ENCODE peak calls at places on chromosomes 11 and 22, in eight cellular contexts. One of them, this sample, is unnamed.

GRCh38 chr11:19347911-19348310 is 107.2 kb upstream of the E2F8 start:
- DNase-seq in mesenteric fat pad: no peak
- DNase-seq in stimulated activated CD4-positive, alpha-beta T cell treated with anti-CD3 and anti-CD28 coated beads, Interleukin-15, amount 100 ng/mL, for 1 hour: no peak
- DNase-seq in foreskin fibroblast: peak; percentile 22
- DNase-seq in stimulated activated CD8-positive, alpha-beta memory T cell treated with anti-CD3 and anti-CD28 coated beads, Interleukin-7, amount 100 ng/mL, for 1 hour: no peak
- DNase-seq in fibroblast of lung: no peak
- DNase-seq in fibroblast of the aortic adventitia: no peak
- DNase-seq in RPMI7951: no peak
- DNase-seq in this sample: no peak

GRCh38 chr22:26552466-26552865 is 37.5 kb downstream of the TPST2 start:
- DNase-seq in fibroblast of lung: peak; percentile 54
- DNase-seq in mesenteric fat pad: no peak
- DNase-seq in RPMI7951: no peak
- DNase-seq in stimulated activated CD8-positive, alpha-beta memory T cell treated with anti-CD3 and anti-CD28 coated beads, Interleukin-7, amount 100 ng/mL, for 1 hour: no peak
- DNase-seq in stimulated activated CD4-positive, alpha-beta T cell treated with anti-CD3 and anti-CD28 coated beads, Interleukin-15, amount 100 ng/mL, for 1 hour: no peak
- DNase-seq in foreskin fibroblast: no peak
- DNase-seq in fibroblast of the aortic adventitia: peak; percentile 42
- DNase-seq in this sample: no peak

GRCh38 chr11:104830080-104830479 is 68.2 kb downstream of the CASP12 start:
- DNase-seq in foreskin fibroblast: peak; percentile 52
- DNase-seq in fibroblast of the aortic adventitia: peak; percentile 69
- DNase-seq in stimulated activated CD4-positive, alpha-beta T cell treated with anti-CD3 and anti-CD28 coated beads, Interleukin-15, amount 100 ng/mL, for 1 hour: no peak
- DNase-seq in RPMI7951: no peak
- DNase-seq in fibroblast of lung: peak; percentile 76
- DNase-seq in mesenteric fat pad: no peak
- DNase-seq in stimulated activated CD8-positive, alpha-beta memory T cell treated with anti-CD3 and anti-CD28 coated beads, Interleukin-7, amount 100 ng/mL, for 1 hour: no peak
- DNase-seq in this sample: no peak

GRCh38 chr11:12052676-12053605 is 44.5 kb upstream of the DKK3 start:
- DNase-seq in fibroblast of lung: no peak
- DNase-seq in fibroblast of the aortic adventitia: no peak
- DNase-seq in foreskin fibroblast: no peak
- DNase-seq in mesenteric fat pad: peak; percentile 79
- DNase-seq in stimulated activated CD8-positive, alpha-beta memory T cell treated with anti-CD3 and anti-CD28 coated beads, Interleukin-7, amount 100 ng/mL, for 1 hour: no peak
- DNase-seq in RPMI7951: no peak
- DNase-seq in stimulated activated CD4-positive, alpha-beta T cell treated with anti-CD3 and anti-CD28 coated beads, Interleukin-15, amount 100 ng/mL, for 1 hour: no peak
- DNase-seq in this sample: peak; percentile 49

GRCh38 chr11:77407613-77408012 is 66.3 kb downstream of the PAK1 start:
- DNase-seq in foreskin fibroblast: peak; percentile 94
- DNase-seq in stimulated activated CD8-positive, alpha-beta memory T cell treated with anti-CD3 and anti-CD28 coated beads, Interleukin-7, amount 100 ng/mL, for 1 hour: no peak
- DNase-seq in fibroblast of the aortic adventitia: peak; percentile 87
- DNase-seq in fibroblast of lung: peak; percentile 90
- DNase-seq in stimulated activated CD4-positive, alpha-beta T cell treated with anti-CD3 and anti-CD28 coated beads, Interleukin-15, amount 100 ng/mL, for 1 hour: no peak
- DNase-seq in mesenteric fat pad: no peak
- DNase-seq in RPMI7951: peak; percentile 90
- DNase-seq in this sample: no peak

GRCh38 chr11:9562716-9563115 is 10.8 kb upstream of the WEE1 start:
- DNase-seq in RPMI7951: no peak
- DNase-seq in stimulated activated CD4-positive, alpha-beta T cell treated with anti-CD3 and anti-CD28 coated beads, Interleukin-15, amount 100 ng/mL, for 1 hour: no peak
- DNase-seq in stimulated activated CD8-positive, alpha-beta memory T cell treated with anti-CD3 and anti-CD28 coated beads, Interleukin-7, amount 100 ng/mL, for 1 hour: no peak
- DNase-seq in mesenteric fat pad: no peak
- DNase-seq in fibroblast of the aortic adventitia: no peak
- DNase-seq in foreskin fibroblast: no peak
- DNase-seq in fibroblast of lung: no peak
- DNase-seq in this sample: no peak

GRCh38 chr22:48210812-48211211 is 1448.4 kb downstream of the TBC1D22A start:
- DNase-seq in stimulated activated CD8-positive, alpha-beta memory T cell treated with anti-CD3 and anti-CD28 coated beads, Interleukin-7, amount 100 ng/mL, for 1 hour: no peak
- DNase-seq in stimulated activated CD4-positive, alpha-beta T cell treated with anti-CD3 and anti-CD28 coated beads, Interleukin-15, amount 100 ng/mL, for 1 hour: no peak
- DNase-seq in mesenteric fat pad: no peak
- DNase-seq in fibroblast of lung: no peak
- DNase-seq in RPMI7951: no peak
- DNase-seq in fibroblast of the aortic adventitia: no peak
- DNase-seq in foreskin fibroblast: no peak
- DNase-seq in this sample: peak; percentile 78

GRCh38 chr11:3044004-3044403 is 13.2 kb downstream of the CARS1 start:
- DNase-seq in fibroblast of lung: peak; percentile 44
- DNase-seq in stimulated activated CD4-positive, alpha-beta T cell treated with anti-CD3 and anti-CD28 coated beads, Interleukin-15, amount 100 ng/mL, for 1 hour: no peak
- DNase-seq in foreskin fibroblast: peak; percentile 60
- DNase-seq in stimulated activated CD8-positive, alpha-beta memory T cell treated with anti-CD3 and anti-CD28 coated beads, Interleukin-7, amount 100 ng/mL, for 1 hour: no peak
- DNase-seq in mesenteric fat pad: no peak
- DNase-seq in fibroblast of the aortic adventitia: peak; percentile 48
- DNase-seq in RPMI7951: peak; percentile 52
- DNase-seq in this sample: no peak

GRCh38 chr22:39384750-39385480 is 14.7 kb upstream of the TAB1 start:
- DNase-seq in foreskin fibroblast: peak; percentile 62
- DNase-seq in mesenteric fat pad: no peak
- DNase-seq in stimulated activated CD4-positive, alpha-beta T cell treated with anti-CD3 and anti-CD28 coated beads, Interleukin-15, amount 100 ng/mL, for 1 hour: no peak
- DNase-seq in fibroblast of the aortic adventitia: no peak
- DNase-seq in stimulated activated CD8-positive, alpha-beta memory T cell treated with anti-CD3 and anti-CD28 coated beads, Interleukin-7, amount 100 ng/mL, for 1 hour: no peak
- DNase-seq in fibroblast of lung: no peak
- DNase-seq in RPMI7951: peak; percentile 18
- DNase-seq in this sample: no peak

GRCh38 chr22:41987276-41987675 is 11.3 kb upstream of the WBP2NL start:
- DNase-seq in stimulated activated CD4-positive, alpha-beta T cell treated with anti-CD3 and anti-CD28 coated beads, Interleukin-15, amount 100 ng/mL, for 1 hour: no peak
- DNase-seq in fibroblast of the aortic adventitia: no peak
- DNase-seq in fibroblast of lung: no peak
- DNase-seq in stimulated activated CD8-positive, alpha-beta memory T cell treated with anti-CD3 and anti-CD28 coated beads, Interleukin-7, amount 100 ng/mL, for 1 hour: no peak
- DNase-seq in RPMI7951: no peak
- DNase-seq in foreskin fibroblast: no peak
- DNase-seq in mesenteric fat pad: no peak
- DNase-seq in this sample: no peak

GRCh38 chr11:119103793-119104192 is 2.1 kb upstream of the DPAGT1 start:
- DNase-seq in fibroblast of lung: no peak
- DNase-seq in foreskin fibroblast: no peak
- DNase-seq in stimulated activated CD8-positive, alpha-beta memory T cell treated with anti-CD3 and anti-CD28 coated beads, Interleukin-7, amount 100 ng/mL, for 1 hour: no peak
- DNase-seq in RPMI7951: no peak
- DNase-seq in fibroblast of the aortic adventitia: no peak
- DNase-seq in stimulated activated CD4-positive, alpha-beta T cell treated with anti-CD3 and anti-CD28 coated beads, Interleukin-15, amount 100 ng/mL, for 1 hour: no peak
- DNase-seq in mesenteric fat pad: no peak
- DNase-seq in this sample: no peak

GRCh38 chr11:73393011-73393380 is 16.8 kb downstream of the RELT start:
- DNase-seq in RPMI7951: no peak
- DNase-seq in stimulated activated CD4-positive, alpha-beta T cell treated with anti-CD3 and anti-CD28 coated beads, Interleukin-15, amount 100 ng/mL, for 1 hour: no peak
- DNase-seq in fibroblast of lung: no peak
- DNase-seq in fibroblast of the aortic adventitia: no peak
- DNase-seq in stimulated activated CD8-positive, alpha-beta memory T cell treated with anti-CD3 and anti-CD28 coated beads, Interleukin-7, amount 100 ng/mL, for 1 hour: no peak
- DNase-seq in foreskin fibroblast: no peak
- DNase-seq in mesenteric fat pad: no peak
- DNase-seq in this sample: no peak

GRCh38 chr22:20203142-20204099 is 52.6 kb upstream of the CCDC188 start:
- DNase-seq in RPMI7951: peak; percentile 8
- DNase-seq in foreskin fibroblast: peak; percentile 71
- DNase-seq in stimulated activated CD4-positive, alpha-beta T cell treated with anti-CD3 and anti-CD28 coated beads, Interleukin-15, amount 100 ng/mL, for 1 hour: no peak
- DNase-seq in mesenteric fat pad: no peak
- DNase-seq in fibroblast of the aortic adventitia: peak; percentile 6
- DNase-seq in fibroblast of lung: peak; percentile 45
- DNase-seq in stimulated activated CD8-positive, alpha-beta memory T cell treated with anti-CD3 and anti-CD28 coated beads, Interleukin-7, amount 100 ng/mL, for 1 hour: no peak
- DNase-seq in this sample: no peak

GRCh38 chr11:11413776-11414175 is 60.7 kb upstream of the CSNK2A3 start:
- DNase-seq in mesenteric fat pad: no peak
- DNase-seq in fibroblast of the aortic adventitia: no peak
- DNase-seq in fibroblast of lung: no peak
- DNase-seq in stimulated activated CD8-positive, alpha-beta memory T cell treated with anti-CD3 and anti-CD28 coated beads, Interleukin-7, amount 100 ng/mL, for 1 hour: no peak
- DNase-seq in stimulated activated CD4-positive, alpha-beta T cell treated with anti-CD3 and anti-CD28 coated beads, Interleukin-15, amount 100 ng/mL, for 1 hour: no peak
- DNase-seq in foreskin fibroblast: no peak
- DNase-seq in RPMI7951: no peak
- DNase-seq in this sample: no peak

GRCh38 chr11:11081273-11081672 is 223.4 kb upstream of the ZBED5 start:
- DNase-seq in RPMI7951: no peak
- DNase-seq in stimulated activated CD4-positive, alpha-beta T cell treated with anti-CD3 and anti-CD28 coated beads, Interleukin-15, amount 100 ng/mL, for 1 hour: no peak
- DNase-seq in fibroblast of the aortic adventitia: no peak
- DNase-seq in foreskin fibroblast: no peak
- DNase-seq in mesenteric fat pad: no peak
- DNase-seq in fibroblast of lung: no peak
- DNase-seq in stimulated activated CD8-positive, alpha-beta memory T cell treated with anti-CD3 and anti-CD28 coated beads, Interleukin-7, amount 100 ng/mL, for 1 hour: no peak
- DNase-seq in this sample: no peak

GRCh38 chr11:123839131-123839530 is 33.0 kb upstream of the OR6M1 start:
- DNase-seq in foreskin fibroblast: no peak
- DNase-seq in stimulated activated CD4-positive, alpha-beta T cell treated with anti-CD3 and anti-CD28 coated beads, Interleukin-15, amount 100 ng/mL, for 1 hour: no peak
- DNase-seq in fibroblast of the aortic adventitia: no peak
- DNase-seq in fibroblast of lung: no peak
- DNase-seq in RPMI7951: no peak
- DNase-seq in mesenteric fat pad: no peak
- DNase-seq in stimulated activated CD8-positive, alpha-beta memory T cell treated with anti-CD3 and anti-CD28 coated beads, Interleukin-7, amount 100 ng/mL, for 1 hour: no peak
- DNase-seq in this sample: no peak

GRCh38 chr11:69951821-69952590 is 126.1 kb upstream of the ANO1 start:
- DNase-seq in RPMI7951: no peak
- DNase-seq in stimulated activated CD8-positive, alpha-beta memory T cell treated with anti-CD3 and anti-CD28 coated beads, Interleukin-7, amount 100 ng/mL, for 1 hour: no peak
- DNase-seq in foreskin fibroblast: no peak
- DNase-seq in stimulated activated CD4-positive, alpha-beta T cell treated with anti-CD3 and anti-CD28 coated beads, Interleukin-15, amount 100 ng/mL, for 1 hour: no peak
- DNase-seq in fibroblast of lung: no peak
- DNase-seq in fibroblast of the aortic adventitia: no peak
- DNase-seq in mesenteric fat pad: no peak
- DNase-seq in this sample: no peak

GRCh38 chr11:6812391-6813005 is 13.0 kb upstream of the OR6A2 start:
- DNase-seq in RPMI7951: peak; percentile 44
- DNase-seq in stimulated activated CD4-positive, alpha-beta T cell treated with anti-CD3 and anti-CD28 coated beads, Interleukin-15, amount 100 ng/mL, for 1 hour: no peak
- DNase-seq in foreskin fibroblast: peak; percentile 65
- DNase-seq in fibroblast of the aortic adventitia: peak; percentile 54
- DNase-seq in fibroblast of lung: peak; percentile 22
- DNase-seq in stimulated activated CD8-positive, alpha-beta memory T cell treated with anti-CD3 and anti-CD28 coated beads, Interleukin-7, amount 100 ng/mL, for 1 hour: no peak
- DNase-seq in mesenteric fat pad: no peak
- DNase-seq in this sample: no peak

GRCh38 chr11:72985645-72986044 is 156.5 kb downstream of the FCHSD2 start:
- DNase-seq in stimulated activated CD8-positive, alpha-beta memory T cell treated with anti-CD3 and anti-CD28 coated beads, Interleukin-7, amount 100 ng/mL, for 1 hour: no peak
- DNase-seq in fibroblast of the aortic adventitia: no peak
- DNase-seq in mesenteric fat pad: no peak
- DNase-seq in stimulated activated CD4-positive, alpha-beta T cell treated with anti-CD3 and anti-CD28 coated beads, Interleukin-15, amount 100 ng/mL, for 1 hour: no peak
- DNase-seq in fibroblast of lung: no peak
- DNase-seq in RPMI7951: no peak
- DNase-seq in foreskin fibroblast: no peak
- DNase-seq in this sample: no peak

GRCh38 chr11:59680287-59681154 is 11.7 kb upstream of the PATL1 start:
- DNase-seq in mesenteric fat pad: no peak
- DNase-seq in stimulated activated CD4-positive, alpha-beta T cell treated with anti-CD3 and anti-CD28 coated beads, Interleukin-15, amount 100 ng/mL, for 1 hour: peak; percentile 16
- DNase-seq in foreskin fibroblast: peak; percentile 92
- DNase-seq in fibroblast of the aortic adventitia: peak; percentile 87
- DNase-seq in fibroblast of lung: peak; percentile 69
- DNase-seq in stimulated activated CD8-positive, alpha-beta memory T cell treated with anti-CD3 and anti-CD28 coated beads, Interleukin-7, amount 100 ng/mL, for 1 hour: peak; percentile 8
- DNase-seq in RPMI7951: peak; percentile 77
- DNase-seq in this sample: no peak

GRCh38 chr11:68978931-68979591 is 1.7 kb downstream of the MRGPRD start:
- DNase-seq in fibroblast of lung: no peak
- DNase-seq in stimulated activated CD4-positive, alpha-beta T cell treated with anti-CD3 and anti-CD28 coated beads, Interleukin-15, amount 100 ng/mL, for 1 hour: no peak
- DNase-seq in mesenteric fat pad: peak; percentile 88
- DNase-seq in stimulated activated CD8-positive, alpha-beta memory T cell treated with anti-CD3 and anti-CD28 coated beads, Interleukin-7, amount 100 ng/mL, for 1 hour: no peak
- DNase-seq in RPMI7951: no peak
- DNase-seq in fibroblast of the aortic adventitia: no peak
- DNase-seq in foreskin fibroblast: peak; percentile 30
- DNase-seq in this sample: peak; percentile 75

GRCh38 chr11:62477927-62478326 is 59.1 kb downstream of the SCGB1A1 start:
- DNase-seq in fibroblast of the aortic adventitia: no peak
- DNase-seq in fibroblast of lung: no peak
- DNase-seq in RPMI7951: no peak
- DNase-seq in foreskin fibroblast: no peak
- DNase-seq in stimulated activated CD8-positive, alpha-beta memory T cell treated with anti-CD3 and anti-CD28 coated beads, Interleukin-7, amount 100 ng/mL, for 1 hour: no peak
- DNase-seq in stimulated activated CD4-positive, alpha-beta T cell treated with anti-CD3 and anti-CD28 coated beads, Interleukin-15, amount 100 ng/mL, for 1 hour: no peak
- DNase-seq in mesenteric fat pad: no peak
- DNase-seq in this sample: no peak

GRCh38 chr11:130827697-130828377 is 88.4 kb downstream of the SNX19 start:
- DNase-seq in stimulated activated CD4-positive, alpha-beta T cell treated with anti-CD3 and anti-CD28 coated beads, Interleukin-15, amount 100 ng/mL, for 1 hour: no peak
- DNase-seq in mesenteric fat pad: no peak
- DNase-seq in foreskin fibroblast: peak; percentile 91
- DNase-seq in stimulated activated CD8-positive, alpha-beta memory T cell treated with anti-CD3 and anti-CD28 coated beads, Interleukin-7, amount 100 ng/mL, for 1 hour: no peak
- DNase-seq in fibroblast of the aortic adventitia: peak; percentile 84
- DNase-seq in fibroblast of lung: peak; percentile 84
- DNase-seq in RPMI7951: peak; percentile 73
- DNase-seq in this sample: no peak

GRCh38 chr11:12853652-12854296 is 155.3 kb upstream of the RASSF10 start:
- DNase-seq in fibroblast of the aortic adventitia: peak; percentile 40
- DNase-seq in RPMI7951: no peak
- DNase-seq in stimulated activated CD4-positive, alpha-beta T cell treated with anti-CD3 and anti-CD28 coated beads, Interleukin-15, amount 100 ng/mL, for 1 hour: no peak
- DNase-seq in fibroblast of lung: no peak
- DNase-seq in foreskin fibroblast: peak; percentile 53
- DNase-seq in stimulated activated CD8-positive, alpha-beta memory T cell treated with anti-CD3 and anti-CD28 coated beads, Interleukin-7, amount 100 ng/mL, for 1 hour: no peak
- DNase-seq in mesenteric fat pad: no peak
- DNase-seq in this sample: no peak

GRCh38 chr11:100887659-100888058 is 200.6 kb downstream of the ARHGAP42 start:
- DNase-seq in stimulated activated CD8-positive, alpha-beta memory T cell treated with anti-CD3 and anti-CD28 coated beads, Interleukin-7, amount 100 ng/mL, for 1 hour: no peak
- DNase-seq in fibroblast of lung: no peak
- DNase-seq in mesenteric fat pad: no peak
- DNase-seq in RPMI7951: no peak
- DNase-seq in foreskin fibroblast: no peak
- DNase-seq in fibroblast of the aortic adventitia: no peak
- DNase-seq in stimulated activated CD4-positive, alpha-beta T cell treated with anti-CD3 and anti-CD28 coated beads, Interleukin-15, amount 100 ng/mL, for 1 hour: no peak
- DNase-seq in this sample: no peak

GRCh38 chr22:19709063-19709769 is 5.1 kb upstream of the SEPTIN5 start:
- DNase-seq in fibroblast of the aortic adventitia: no peak
- DNase-seq in stimulated activated CD8-positive, alpha-beta memory T cell treated with anti-CD3 and anti-CD28 coated beads, Interleukin-7, amount 100 ng/mL, for 1 hour: no peak
- DNase-seq in RPMI7951: no peak
- DNase-seq in mesenteric fat pad: no peak
- DNase-seq in fibroblast of lung: no peak
- DNase-seq in stimulated activated CD4-positive, alpha-beta T cell treated with anti-CD3 and anti-CD28 coated beads, Interleukin-15, amount 100 ng/mL, for 1 hour: no peak
- DNase-seq in foreskin fibroblast: no peak
- DNase-seq in this sample: no peak

GRCh38 chr11:134361241-134361640 is 29.5 kb downstream of the GLB1L2 start:
- DNase-seq in RPMI7951: no peak
- DNase-seq in fibroblast of the aortic adventitia: no peak
- DNase-seq in mesenteric fat pad: peak; percentile 82
- DNase-seq in stimulated activated CD4-positive, alpha-beta T cell treated with anti-CD3 and anti-CD28 coated beads, Interleukin-15, amount 100 ng/mL, for 1 hour: no peak
- DNase-seq in fibroblast of lung: no peak
- DNase-seq in stimulated activated CD8-positive, alpha-beta memory T cell treated with anti-CD3 and anti-CD28 coated beads, Interleukin-7, amount 100 ng/mL, for 1 hour: no peak
- DNase-seq in foreskin fibroblast: no peak
- DNase-seq in this sample: no peak

GRCh38 chr22:39634530-39635399 is 64.2 kb downstream of the CACNA1I start:
- DNase-seq in fibroblast of lung: peak; percentile 88
- DNase-seq in mesenteric fat pad: no peak
- DNase-seq in RPMI7951: peak; percentile 84
- DNase-seq in foreskin fibroblast: peak; percentile 82
- DNase-seq in stimulated activated CD4-positive, alpha-beta T cell treated with anti-CD3 and anti-CD28 coated beads, Interleukin-15, amount 100 ng/mL, for 1 hour: no peak
- DNase-seq in fibroblast of the aortic adventitia: peak; percentile 81
- DNase-seq in stimulated activated CD8-positive, alpha-beta memory T cell treated with anti-CD3 and anti-CD28 coated beads, Interleukin-7, amount 100 ng/mL, for 1 hour: no peak
- DNase-seq in this sample: no peak

GRCh38 chr11:108069947-108070346 is 51.4 kb upstream of the ACAT1 start:
- DNase-seq in fibroblast of the aortic adventitia: peak; percentile 70
- DNase-seq in stimulated activated CD4-positive, alpha-beta T cell treated with anti-CD3 and anti-CD28 coated beads, Interleukin-15, amount 100 ng/mL, for 1 hour: no peak
- DNase-seq in RPMI7951: peak; percentile 50
- DNase-seq in fibroblast of lung: peak; percentile 71
- DNase-seq in foreskin fibroblast: peak; percentile 46
- DNase-seq in mesenteric fat pad: no peak
- DNase-seq in stimulated activated CD8-positive, alpha-beta memory T cell treated with anti-CD3 and anti-CD28 coated beads, Interleukin-7, amount 100 ng/mL, for 1 hour: no peak
- DNase-seq in this sample: no peak

GRCh38 chr22:20875296-20875695 is 16.5 kb downstream of the SNAP29 start:
- DNase-seq in RPMI7951: no peak
- DNase-seq in fibroblast of the aortic adventitia: no peak
- DNase-seq in stimulated activated CD8-positive, alpha-beta memory T cell treated with anti-CD3 and anti-CD28 coated beads, Interleukin-7, amount 100 ng/mL, for 1 hour: no peak
- DNase-seq in mesenteric fat pad: no peak
- DNase-seq in stimulated activated CD4-positive, alpha-beta T cell treated with anti-CD3 and anti-CD28 coated beads, Interleukin-15, amount 100 ng/mL, for 1 hour: no peak
- DNase-seq in fibroblast of lung: no peak
- DNase-seq in foreskin fibroblast: no peak
- DNase-seq in this sample: no peak

GRCh38 chr11:88086297-88086696 is 88.9 kb downstream of the RAB38 start:
- DNase-seq in fibroblast of the aortic adventitia: peak; percentile 2
- DNase-seq in foreskin fibroblast: no peak
- DNase-seq in stimulated activated CD8-positive, alpha-beta memory T cell treated with anti-CD3 and anti-CD28 coated beads, Interleukin-7, amount 100 ng/mL, for 1 hour: no peak
- DNase-seq in RPMI7951: no peak
- DNase-seq in fibroblast of lung: no peak
- DNase-seq in stimulated activated CD4-positive, alpha-beta T cell treated with anti-CD3 and anti-CD28 coated beads, Interleukin-15, amount 100 ng/mL, for 1 hour: no peak
- DNase-seq in mesenteric fat pad: no peak
- DNase-seq in this sample: no peak

GRCh38 chr11:76277298-76278175 is 71.2 kb upstream of the WNT11 start:
- DNase-seq in RPMI7951: no peak
- DNase-seq in foreskin fibroblast: no peak
- DNase-seq in stimulated activated CD8-positive, alpha-beta memory T cell treated with anti-CD3 and anti-CD28 coated beads, Interleukin-7, amount 100 ng/mL, for 1 hour: no peak
- DNase-seq in fibroblast of lung: no peak
- DNase-seq in fibroblast of the aortic adventitia: no peak
- DNase-seq in stimulated activated CD4-positive, alpha-beta T cell treated with anti-CD3 and anti-CD28 coated beads, Interleukin-15, amount 100 ng/mL, for 1 hour: no peak
- DNase-seq in mesenteric fat pad: no peak
- DNase-seq in this sample: no peak